ENCODE peak calls at places on chromosomes 6 and 20, in six cellular contexts. Z, P, T, E, G and L are unnamed samples. For H3K4me1, the result is how much of the 10 kb centered on the place peaks cover.

GRCh38 chr20:13260620-13261279 is 39.7 kb downstream of the ISM1 start:
- DNase-seq in G (no peak), P (no peak), Z (no peak), T (no peak), E (peak), L (no peak)

GRCh38 chr6:33112148-33112547 is 36.4 kb downstream of the HLA-DPB1 start:
- DNase-seq in Z (no peak), E (peak), P (no peak), T (peak), G (peak), L (no peak)

GRCh38 chr6:5905431-5906339 is 101.0 kb downstream of the NRN1 start:
- DNase-seq in E (no peak), P (peak), Z (no peak), T (no peak), G (no peak), L (peak)

GRCh38 chr20:17683218-17684076 is 1.4 kb upstream of the RRBP1 start:
- DNase-seq in P (no peak), Z (no peak), G (no peak), E (peak), T (no peak), L (no peak)

GRCh38 chr20:24353135-24353694 is 116.2 kb upstream of the SYNDIG1 start:
- DNase-seq in G (no peak), Z (no peak), E (no peak), P (no peak), T (no peak), L (no peak)

GRCh38 chr6:47034919-47035318 is 7.2 kb downstream of the ADGRF1 start:
- DNase-seq in G (no peak), E (no peak), Z (no peak), P (no peak), T (no peak), L (no peak)

GRCh38 chr6:95169790-95170189 is 407.5 kb upstream of the MANEA start:
- DNase-seq in E (no peak), Z (no peak), G (no peak), T (no peak), P (no peak), L (no peak)

GRCh38 chr6:154847318-154847717 is 114.1 kb downstream of the SCAF8 start:
- DNase-seq in E (no peak), Z (no peak), G (no peak), P (no peak), T (no peak), L (no peak)

GRCh38 chr6:149459761-149460160 is 25.1 kb downstream of the ZC3H12D start:
- DNase-seq in E (no peak), T (no peak), Z (no peak), G (no peak), P (no peak), L (no peak)

GRCh38 chr20:35008411-35009342 is 53.0 kb downstream of the MYH7B start:
- DNase-seq in G (no peak), Z (no peak), P (peak), E (no peak), T (no peak), L (peak)

GRCh38 chr6:30062471-30063178 is 1.6 kb downstream of the POLR1H start:
- DNase-seq in G (no peak), Z (no peak), E (no peak), T (no peak), P (no peak), L (no peak)

GRCh38 chr20:25864326-25864970 is 167.8 kb upstream of the ZNF337 start:
- DNase-seq in G (no peak), Z (no peak), P (no peak), E (no peak), T (no peak), L (no peak)

GRCh38 chr6:36683145-36683655 is 4.7 kb downstream of the CDKN1A start:
- DNase-seq in G (no peak), Z (no peak), P (no peak), T (no peak), E (no peak), L (no peak)

GRCh38 chr20:24479106-24479505 is 9.7 kb downstream of the SYNDIG1 start:
- DNase-seq in G (no peak), E (no peak), P (peak), Z (no peak), T (no peak), L (no peak)

GRCh38 chr6:157879034-157879872 is 56.2 kb downstream of the SNX9 start:
- DNase-seq in T (peak), E (no peak), G (no peak), Z (no peak), P (no peak), L (no peak)

GRCh38 chr6:44029489-44030185 is 97.6 kb downstream of the MRPL14 start:
- DNase-seq in Z (no peak), G (no peak), P (peak), T (no peak), E (no peak), L (peak)

GRCh38 chr6:7628479-7628878 is 38.5 kb downstream of the SNRNP48 start:
- DNase-seq in E (no peak), P (no peak), T (no peak), Z (no peak), G (no peak), L (no peak)

GRCh38 chr6:109271622-109272021 is 110.6 kb downstream of the CD164 start:
- DNase-seq in Z (no peak), P (no peak), T (no peak), E (no peak), G (no peak), L (no peak)

GRCh38 chr6:31122803-31123706 is 2.8 kb upstream of the CDSN start:
- DNase-seq in E (peak), P (peak), Z (no peak), G (peak), T (no peak), L (no peak)

GRCh38 chr20:50632701-50633100 is 58.6 kb downstream of the RIPOR3 start:
- DNase-seq in T (no peak), E (no peak), Z (no peak), P (no peak), G (no peak), L (no peak)

GRCh38 chr6:28462401-28462800 is 19.1 kb upstream of the ZSCAN23 start:
- DNase-seq in P (no peak), G (no peak), Z (no peak), E (no peak), T (no peak), L (no peak)

GRCh38 chr6:904994-905393 is 212.1 kb upstream of the EXOC2 start:
- DNase-seq in P (no peak), G (no peak), E (no peak), Z (no peak), T (no peak), L (no peak)

GRCh38 chr20:8924539-8924938 is 144.3 kb upstream of the PLCB4 start:
- DNase-seq in G (no peak), P (no peak), Z (no peak), E (no peak), T (no peak), L (no peak)

GRCh38 chr6:96299525-96299924 is 222.1 kb upstream of the UFL1 start:
- DNase-seq in Z (no peak), P (no peak), G (no peak), T (no peak), E (no peak), L (no peak)

GRCh38 chr20:62724692-62725595 is 16.3 kb downstream of the NTSR1 start:
- DNase-seq in E (no peak), Z (no peak), P (peak), T (no peak), G (no peak), L (no peak)

GRCh38 chr20:62721511-62722197 is 13.0 kb downstream of the NTSR1 start:
- DNase-seq in Z (no peak), T (no peak), E (no peak), G (no peak), P (no peak), L (no peak)

GRCh38 chr20:62722627-62723026 is 14.0 kb downstream of the NTSR1 start:
- DNase-seq in Z (no peak), E (no peak), G (no peak), T (no peak), P (no peak), L (no peak)

GRCh38 chr20:62723768-62724420 is 15.3 kb downstream of the NTSR1 start:
- DNase-seq in G (no peak), P (peak), T (no peak), Z (no peak), E (no peak), L (no peak)

GRCh38 chr20:62723351-62723750 is 14.7 kb downstream of the NTSR1 start:
- DNase-seq in G (no peak), Z (no peak), E (no peak), T (no peak), P (peak), L (no peak)
- TF ChIP-seq EP300 in G (no peak), Z (no peak), E (no peak), T (no peak), P (peak), L (no peak)

GRCh38 chr20:53142225-53142624 is 170.1 kb downstream of the TSHZ2 start:
- DNase-seq in P (no peak), T (no peak), E (peak), G (peak), Z (no peak), L (no peak)

GRCh38 chr20:53142651-53143177 is 170.6 kb downstream of the TSHZ2 start:
- DNase-seq in P (no peak), G (no peak), E (no peak), Z (no peak), T (no peak), L (no peak)

GRCh38 chr20:53141651-53142050 is 169.5 kb downstream of the TSHZ2 start:
- DNase-seq in E (no peak), Z (no peak), G (peak), P (no peak), T (no peak), L (no peak)

GRCh38 chr20:53136473-53136872 is 164.3 kb downstream of the TSHZ2 start:
- DNase-seq in P (no peak), E (no peak), G (no peak), T (no peak), Z (no peak), L (no peak)

GRCh38 chr20:53138454-53139291 is 166.5 kb downstream of the TSHZ2 start:
- DNase-seq in Z (no peak), E (no peak), G (no peak), P (no peak), T (peak), L (no peak)
- H3K4me1 ChIP-seq in Z (under half), E (under half), G (under half), P (under half), T (under half), L (under half)

GRCh38 chr20:650954-651353 is 2.0 kb downstream of the SRXN1 start:
- DNase-seq in G (no peak), P (no peak), Z (no peak), E (no peak), T (no peak), L (no peak)
- TF ChIP-seq CTCF in G (no peak), P (no peak), Z (peak), E (no peak), T (no peak), L (no peak)

DNA sequence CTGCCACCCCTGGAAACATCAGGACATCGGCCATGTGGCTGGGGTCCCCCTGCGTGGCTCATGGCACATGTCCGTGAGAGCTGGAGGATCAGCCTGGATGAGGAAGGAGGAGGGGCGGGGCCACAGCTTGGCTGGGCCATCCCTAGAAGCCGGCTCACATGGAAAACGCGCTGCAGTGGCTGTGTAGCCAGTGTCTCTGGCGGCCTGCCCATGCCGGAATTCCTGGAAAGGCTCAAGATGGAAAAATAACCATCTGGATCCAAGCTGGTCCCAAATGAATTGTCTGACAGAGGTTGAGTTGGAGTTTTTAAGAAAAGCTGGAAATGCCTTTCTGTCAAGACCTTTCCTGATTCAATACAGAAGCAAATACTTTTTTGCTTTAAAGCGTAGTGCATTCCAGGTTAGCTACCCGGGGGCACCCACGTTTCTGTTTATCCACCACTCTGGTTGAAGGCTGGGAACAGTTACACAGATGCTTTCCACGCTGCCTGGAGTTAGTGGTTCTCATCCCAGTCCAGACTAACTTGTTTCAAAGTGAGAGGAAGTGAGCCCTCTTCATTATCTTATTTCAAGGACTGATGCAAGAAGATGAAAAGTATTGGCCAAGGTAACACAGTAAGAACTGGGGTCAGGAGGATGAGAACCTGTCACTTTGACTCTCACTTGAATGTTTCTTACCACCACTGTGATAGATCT is 99.0 kb downstream of the GMPR start:
- DNase-seq in G (no peak), E (no peak), Z (no peak), T (no peak), P (peak), L (peak)
- TF ChIP-seq EP300 in G (peak), E (no peak), Z (no peak), T (no peak), P (no peak), L (no peak)

GRCh38 chr6:10386756-10387654 is 27.9 kb downstream of the TFAP2A start:
- DNase-seq in T (no peak), P (no peak), Z (no peak), E (no peak), G (no peak), L (no peak)
- H3K4me1 ChIP-seq in T (under half), P (under half), Z (under half), E (under half), G (under half), L (under half)

GRCh38 chr6:170292111-170292777 is 1.4 kb upstream of the DLL1 start:
- DNase-seq in Z (peak), P (peak), G (no peak), E (no peak), T (no peak), L (no peak)

GRCh38 chr6:170293411-170293844 is 2.5 kb upstream of the DLL1 start:
- DNase-seq in P (peak), E (no peak), Z (no peak), G (no peak), T (no peak), L (no peak)

GRCh38 chr6:170293881-170294755 is 3.2 kb upstream of the DLL1 start:
- DNase-seq in G (no peak), T (no peak), E (no peak), Z (no peak), P (peak), L (no peak)

GRCh38 chr6:170291271-170292110 is 613 bp upstream of the DLL1 start:
- DNase-seq in Z (peak), T (no peak), E (no peak), P (peak), G (no peak), L (peak)

GRCh38 chr6:170292778-170293164 is 1.9 kb upstream of the DLL1 start:
- DNase-seq in P (peak), E (no peak), T (no peak), G (peak), Z (no peak), L (no peak)
- TF ChIP-seq CTCF in P (no peak), E (peak), T (no peak), G (no peak), Z (no peak), L (no peak)

DNA sequence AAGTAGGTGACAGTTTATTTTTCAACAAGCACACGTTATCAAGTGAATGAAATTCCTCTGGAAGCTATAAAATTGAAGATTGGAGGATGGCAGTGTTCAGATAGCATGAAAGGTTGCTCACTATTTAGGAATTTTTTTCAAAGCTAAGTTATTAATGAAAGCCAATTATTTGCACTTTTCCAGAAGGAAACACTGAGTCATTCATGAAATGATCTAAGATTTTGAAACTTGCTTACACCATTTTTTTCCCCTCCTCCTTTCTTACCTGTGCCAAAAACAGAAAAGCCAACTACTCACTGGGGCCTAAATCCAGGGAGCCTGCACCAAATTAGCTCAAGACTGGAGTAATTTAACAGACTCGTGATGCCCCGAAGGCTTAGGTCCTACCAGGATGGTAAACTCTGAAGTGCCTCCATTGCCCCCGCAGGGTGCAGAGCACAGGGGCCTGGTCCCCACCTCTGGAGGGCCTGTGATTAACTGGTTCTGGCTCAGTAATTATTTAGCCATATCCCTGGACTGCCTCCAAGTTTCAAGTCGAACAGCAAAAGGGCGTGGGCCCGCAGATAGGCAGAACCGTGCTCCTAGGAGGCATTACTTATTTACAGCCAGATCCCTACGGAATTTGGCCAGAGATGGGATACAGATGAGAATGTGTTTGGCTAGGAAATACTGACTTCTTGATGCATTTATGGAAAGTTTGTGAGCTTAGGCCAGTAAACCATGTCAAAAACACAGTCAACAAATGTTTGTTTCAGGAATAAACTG is 28.0 kb upstream of the ZNF217 start:
- DNase-seq in G (peak), Z (peak), E (peak), T (peak), P (peak), L (no peak)
- TF ChIP-seq EP300 in G (peak), Z (no peak), E (no peak), T (no peak), P (no peak), L (no peak)

GRCh38 chr6:156852858-156853216 is 75.7 kb downstream of the ARID1B start:
- DNase-seq in G (no peak), T (no peak), Z (no peak), E (no peak), P (no peak), L (no peak)
- H3K4me1 ChIP-seq in G (under half), T (half or more), Z (under half), E (under half), P (under half), L (half or more)

GRCh38 chr6:81838724-81839425 is 86.4 kb upstream of the TENT5A start:
- DNase-seq in Z (no peak), T (no peak), P (no peak), E (no peak), G (no peak), L (no peak)
- TF ChIP-seq CTCF in Z (no peak), T (no peak), P (no peak), E (no peak), G (no peak), L (no peak)